ENCODE peak calls at places on chromosomes 6 and 20, in four cellular contexts. R is GM12878, C is H1, O is HepG2. K is an unnamed sample.

GRCh38 chr6:85421963-85422362 is 27.9 kb upstream of the NT5E start:
- DNase-seq in R (no peak), O (no peak), C (no peak), K (no peak)

GRCh38 chr20:25539742-25540201 is 45.6 kb downstream of the NINL start:
- DNase-seq in C (no peak), O (no peak), R (no peak), K (no peak)

GRCh38 chr6:38786486-38786885 is 71.4 kb downstream of the DNAH8 start:
- DNase-seq in C (no peak), O (no peak), R (no peak), K (no peak)

GRCh38 chr6:58113960-58114359 is 796.5 kb downstream of the PRIM2 start:
- DNase-seq in O (no peak), C (no peak), R (no peak), K (peak; percentile 20)

GRCh38 chr6:106858653-106859092 is 115.9 kb downstream of the CD24 start:
- DNase-seq in C (no peak), R (no peak), O (no peak), K (no peak)

GRCh38 chr20:4866429-4866828 is 134.9 kb downstream of the SLC23A2 start:
- DNase-seq in O (no peak), R (no peak), C (no peak), K (no peak)

GRCh38 chr6:16836186-16836981 is 75.1 kb upstream of the ATXN1 start:
- DNase-seq in R (peak; percentile 77), C (no peak), O (no peak), K (no peak)

GRCh38 chr20:23634985-23635767 is 2.6 kb downstream of the CST3 start:
- DNase-seq in R (no peak), C (no peak), O (no peak), K (no peak)

GRCh38 chr20:6841128-6841527 is 73.6 kb downstream of the BMP2 start:
- DNase-seq in O (no peak), R (no peak), C (no peak), K (no peak)

GRCh38 chr6:16712931-16713484 is 48.3 kb downstream of the ATXN1 start:
- DNase-seq in R (no peak), C (no peak), O (no peak), K (no peak)

GRCh38 chr6:129448965-129449364 is 261.0 kb downstream of the ARHGAP18 start:
- DNase-seq in C (no peak), O (no peak), R (peak; percentile 16), K (no peak)

GRCh38 chr6:37897321-37897720 is 77.8 kb downstream of the ZFAND3 start:
- DNase-seq in O (no peak), R (no peak), C (no peak), K (no peak)

GRCh38 chr20:12305555-12305954 is 387.9 kb downstream of the BTBD3 start:
- DNase-seq in O (no peak), R (no peak), C (no peak), K (no peak)

GRCh38 chr6:156058356-156058755 is 602.7 kb upstream of the NOX3 start:
- DNase-seq in O (no peak), C (no peak), R (no peak), K (no peak)

GRCh38 chr6:27476090-27476489 is 3.2 kb upstream of the ZNF184 start:
- DNase-seq in O (no peak), R (no peak), C (no peak), K (no peak)

GRCh38 chr6:85404497-85405174 is 45.2 kb upstream of the NT5E start:
- DNase-seq in O (peak; percentile 82), R (no peak), C (no peak), K (no peak)

GRCh38 chr20:10674684-10675455 is 1.1 kb upstream of the JAG1 start:
- DNase-seq in R (no peak), O (peak; percentile 84), C (peak; percentile 90), K (no peak)

GRCh38 chr20:41161886-41162285 is 24.5 kb downstream of the PLCG1 start:
- DNase-seq in C (no peak), O (no peak), R (no peak), K (no peak)

GRCh38 chr20:62351469-62352401 is 15.4 kb downstream of the LAMA5 start:
- DNase-seq in O (no peak), R (no peak), C (no peak), K (no peak)

GRCh38 chr6:158031445-158032353 is 50.0 kb downstream of the SYNJ2 start:
- DNase-seq in O (no peak), R (no peak), C (no peak), K (no peak)

GRCh38 chr6:20210158-20210557 is 2.1 kb downstream of the MBOAT1 start:
- DNase-seq in R (no peak), O (no peak), C (no peak), K (no peak)

GRCh38 chr6:143579703-143580102 is 68.2 kb upstream of the FUCA2 start:
- DNase-seq in C (no peak), R (no peak), O (no peak), K (no peak)

GRCh38 chr20:50266293-50267040 is 75.8 kb downstream of the CEBPB start:
- DNase-seq in C (no peak), O (no peak), R (no peak), K (no peak)

GRCh38 chr20:22866757-22867425 is 168.2 kb upstream of the SSTR4 start:
- DNase-seq in R (no peak), O (no peak), C (no peak), K (no peak)

GRCh38 chr20:37562695-37563480 is 35.2 kb upstream of the BLCAP start:
- DNase-seq in R (no peak), O (no peak), C (no peak), K (no peak)

GRCh38 chr6:12331951-12332749 is 42.0 kb downstream of the EDN1 start:
- DNase-seq in C (no peak), R (no peak), O (peak; percentile 90), K (no peak)

GRCh38 chr6:27592107-27592480 is 119.2 kb upstream of the ZNF184 start:
- DNase-seq in C (no peak), O (no peak), R (no peak), K (no peak)

GRCh38 chr6:29892696-29893095 is 49.6 kb upstream of the HLA-A start:
- DNase-seq in C (no peak), R (no peak), O (no peak), K (no peak)

GRCh38 chr6:108608453-108609275 is 47.9 kb downstream of the FOXO3 start:
- DNase-seq in O (no peak), C (no peak), R (no peak), K (no peak)

GRCh38 chr6:165617528-165617927 is 45.5 kb downstream of the PDE10A start:
- DNase-seq in C (no peak), O (no peak), R (no peak), K (no peak)

GRCh38 chr6:165616116-165616515 is 46.9 kb downstream of the PDE10A start:
- DNase-seq in R (no peak), C (no peak), O (no peak), K (no peak)

GRCh38 chr6:165621950-165622349 is 41.1 kb downstream of the PDE10A start:
- DNase-seq in O (no peak), C (no peak), R (no peak), K (no peak)

GRCh38 chr6:165615629-165616028 is 47.4 kb downstream of the PDE10A start:
- DNase-seq in R (peak; percentile 8), C (no peak), O (no peak), K (no peak)

DNA sequence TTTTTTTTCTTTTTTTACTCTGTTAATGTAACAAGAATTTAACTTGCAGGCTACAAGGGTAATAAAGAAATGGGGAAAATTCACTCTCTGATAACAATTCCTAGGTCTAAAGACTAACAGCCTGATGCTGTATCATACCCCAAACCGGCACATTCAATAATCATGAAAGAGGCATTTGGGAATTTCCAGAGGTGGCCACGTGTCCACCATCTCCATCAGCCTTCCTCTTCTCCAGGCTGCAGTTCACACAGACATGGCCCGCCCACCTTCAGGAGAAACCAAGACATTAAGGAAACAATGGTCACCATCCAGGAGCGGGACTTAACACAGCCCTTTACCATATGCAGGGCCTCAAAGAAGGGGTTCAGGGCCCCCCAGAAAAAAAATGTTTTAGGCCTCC is 44.8 kb downstream of the PDE10A start:
- DNase-seq in O (no peak), R (no peak), C (no peak), K (no peak)
- TF ChIP-seq YY1 in O (no peak), R (no peak), C (no peak), K (no peak)

GRCh38 chr6:161189891-161190290 is 84.0 kb downstream of the AGPAT4 start:
- DNase-seq in O (no peak), C (no peak), R (no peak), K (no peak)

GRCh38 chr6:161188547-161189465 is 85.1 kb downstream of the AGPAT4 start:
- DNase-seq in O (no peak), C (no peak), R (no peak), K (no peak)

GRCh38 chr6:161191671-161192070 is 82.2 kb downstream of the AGPAT4 start:
- DNase-seq in R (no peak), O (no peak), C (no peak), K (no peak)

GRCh38 chr6:161181136-161181535 is 92.7 kb downstream of the AGPAT4 start:
- DNase-seq in R (no peak), O (no peak), C (no peak), K (no peak)

GRCh38 chr6:161186173-161186769 is 87.6 kb downstream of the AGPAT4 start:
- DNase-seq in C (no peak), O (no peak), R (no peak), K (no peak)
- TF ChIP-seq SUZ12 in C (no peak), O (no peak), R (no peak), K (no peak)

DNA sequence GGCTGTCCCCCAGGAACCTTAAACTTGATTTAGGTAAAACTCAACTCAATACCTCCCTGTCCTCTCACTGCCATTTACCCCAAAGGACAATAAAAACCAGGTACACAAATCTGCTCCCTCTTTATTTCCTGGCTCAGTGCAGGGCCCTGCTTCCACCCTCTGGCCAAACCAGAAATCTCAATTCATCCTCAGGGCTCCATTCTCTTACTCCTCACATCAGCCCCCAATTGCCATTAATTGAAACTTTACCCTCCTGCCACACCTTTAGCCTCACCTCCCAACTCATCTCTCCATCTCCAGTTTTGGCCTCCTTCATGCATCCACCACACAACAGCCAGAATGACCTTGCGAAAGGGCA is 10.5 kb downstream of the ZBTB2 start:
- DNase-seq in C (no peak), R (no peak), O (no peak), K (no peak)
- H3K9ac ChIP-seq in C (no peak overlapping the region), R (peak overlapping the region; percentile 73), O (no peak overlapping the region), K (no peak overlapping the region)

GRCh38 chr6:36599791-36600209 is 5.6 kb downstream of the SRSF3 start:
- DNase-seq in O (no peak), R (no peak), C (peak; percentile 67), K (no peak)
- TF ChIP-seq YY1 in O (no peak), R (no peak), C (no peak), K (no peak)

K was measured in NT2/D1.